ENCODE peak calls at places on chromosome 13, in seven cellular contexts. One of them, this sample, is unnamed.

GRCh38 chr13:112441779-112442310 is 65.7 kb downstream of the SPACA7 start:
- DNase-seq in epithelial cell of esophagus: no peak
- DNase-seq in neural crest cell: no peak
- DNase-seq in DMS53: no peak
- DNase-seq in SHP77: no peak
- DNase-seq in body of pancreas: no peak
- DNase-seq in OCI-LY7: no peak
- DNase-seq in this sample: no peak

GRCh38 chr13:110574161-110574560 is 12.6 kb upstream of the RAB20 start:
- DNase-seq in DMS53: no peak
- DNase-seq in SHP77: no peak
- DNase-seq in neural crest cell: no peak
- DNase-seq in epithelial cell of esophagus: no peak
- DNase-seq in OCI-LY7: no peak
- DNase-seq in body of pancreas: peak
- DNase-seq in this sample: no peak

GRCh38 chr13:90526711-90527110 is 820.8 kb upstream of the MIR17HG start:
- DNase-seq in SHP77: no peak
- DNase-seq in body of pancreas: no peak
- DNase-seq in epithelial cell of esophagus: no peak
- DNase-seq in DMS53: no peak
- DNase-seq in neural crest cell: no peak
- DNase-seq in OCI-LY7: no peak
- DNase-seq in this sample: no peak

GRCh38 chr13:30486230-30487074 is 20.7 kb upstream of the HMGB1 start:
- DNase-seq in body of pancreas: peak
- DNase-seq in OCI-LY7: no peak
- DNase-seq in neural crest cell: no peak
- DNase-seq in epithelial cell of esophagus: peak
- DNase-seq in DMS53: peak
- DNase-seq in SHP77: no peak
- DNase-seq in this sample: peak

GRCh38 chr13:90627813-90628212 is 719.7 kb upstream of the MIR17HG start:
- DNase-seq in neural crest cell: no peak
- DNase-seq in epithelial cell of esophagus: peak
- DNase-seq in SHP77: no peak
- DNase-seq in DMS53: no peak
- DNase-seq in OCI-LY7: no peak
- DNase-seq in body of pancreas: no peak
- DNase-seq in this sample: no peak

GRCh38 chr13:97114696-97115095 is 107.4 kb upstream of the MBNL2 start:
- DNase-seq in DMS53: no peak
- DNase-seq in epithelial cell of esophagus: no peak
- DNase-seq in OCI-LY7: no peak
- DNase-seq in body of pancreas: no peak
- DNase-seq in SHP77: no peak
- DNase-seq in neural crest cell: peak
- DNase-seq in this sample: no peak

GRCh38 chr13:25281193-25281936 is 5.9 kb downstream of the MTMR6 start:
- DNase-seq in DMS53: no peak
- DNase-seq in OCI-LY7: peak
- DNase-seq in epithelial cell of esophagus: no peak
- DNase-seq in body of pancreas: no peak
- DNase-seq in neural crest cell: no peak
- DNase-seq in SHP77: no peak
- DNase-seq in this sample: no peak

GRCh38 chr13:79880820-79881219 is 399.9 kb downstream of the NDFIP2 start:
- DNase-seq in body of pancreas: no peak
- DNase-seq in OCI-LY7: no peak
- DNase-seq in epithelial cell of esophagus: peak
- DNase-seq in neural crest cell: no peak
- DNase-seq in SHP77: no peak
- DNase-seq in DMS53: no peak
- DNase-seq in this sample: no peak

GRCh38 chr13:101473458-101473857 is 21.0 kb downstream of the ITGBL1 start:
- DNase-seq in body of pancreas: no peak
- DNase-seq in OCI-LY7: no peak
- DNase-seq in DMS53: no peak
- DNase-seq in epithelial cell of esophagus: peak
- DNase-seq in neural crest cell: no peak
- DNase-seq in SHP77: no peak
- DNase-seq in this sample: peak